ENCODE peak calls at places on chromosome 16, in eight cellular contexts. F is fibroblast of pulmonary artery, B is NT2/D1, G is Peyer's patch, V is adrenal gland, N is BJ, R is OCI-LY7, T is WERI-Rb-1. Y is an unnamed sample.

GRCh38 chr16:27761816-27762215 is 211.9 kb downstream of the KATNIP start:
- DNase-seq in T (no peak), B (peak; percentile 28), V (no peak), N (no peak), G (no peak), R (no peak), F (no peak), Y (peak; percentile 12)

GRCh38 chr16:27269300-27270150 is 953 bp upstream of the NSMCE1 start:
- DNase-seq in T (no peak), F (no peak), V (no peak), N (no peak), B (no peak), G (peak; percentile 19), R (no peak), Y (no peak)

GRCh38 chr16:67855789-67856188 is 8.3 kb upstream of the CENPT start:
- DNase-seq in R (no peak), N (no peak), G (no peak), V (peak; percentile 66), B (no peak), F (no peak), T (no peak), Y (no peak)

GRCh38 chr16:20298452-20298851 is 28.9 kb downstream of the GP2 start:
- DNase-seq in G (no peak), B (no peak), T (no peak), V (no peak), R (no peak), F (no peak), N (no peak), Y (no peak)

GRCh38 chr16:21698169-21699032 is 34.6 kb downstream of the OTOA start:
- DNase-seq in F (no peak), T (no peak), G (no peak), B (no peak), N (no peak), R (no peak), V (peak; percentile 11), Y (no peak)

GRCh38 chr16:60776311-60776710 is 1259.9 kb downstream of the CDH8 start:
- DNase-seq in T (no peak), R (no peak), B (no peak), V (no peak), G (no peak), N (no peak), F (no peak), Y (no peak)

GRCh38 chr16:24771132-24771778 is 41.8 kb downstream of the TNRC6A start:
- DNase-seq in F (peak; percentile 29), T (no peak), N (no peak), G (no peak), R (no peak), V (peak; percentile 23), B (no peak), Y (no peak)

GRCh38 chr16:51524070-51524469 is 373.0 kb upstream of the SALL1 start:
- DNase-seq in N (no peak), V (no peak), R (no peak), G (no peak), T (no peak), F (no peak), B (no peak), Y (no peak)

GRCh38 chr16:72934661-72935403 is 113.1 kb downstream of the ZFHX3 start:
- DNase-seq in R (no peak), N (no peak), V (peak; percentile 29), F (no peak), T (no peak), B (no peak), G (no peak), Y (no peak)

GRCh38 chr16:66874079-66874775 is 6.1 kb upstream of the PDP2 start:
- DNase-seq in T (no peak), G (no peak), F (peak; percentile 59), V (no peak), N (no peak), R (peak; percentile 15), B (no peak), Y (no peak)

GRCh38 chr16:89593841-89594240 is 18.3 kb downstream of the CPNE7 start:
- DNase-seq in F (no peak), N (no peak), B (no peak), G (no peak), R (no peak), V (no peak), T (no peak), Y (no peak)

GRCh38 chr16:65548470-65548869 is 426.6 kb upstream of the CDH11 start:
- DNase-seq in G (no peak), R (no peak), F (peak; percentile 27), T (peak; percentile 37), V (no peak), N (no peak), B (peak; percentile 20), Y (no peak)

GRCh38 chr16:70738083-70738977 is 52.5 kb upstream of the MTSS2 start:
- DNase-seq in G (no peak), T (peak; percentile 81), B (no peak), N (no peak), V (peak; percentile 88), R (peak; percentile 26), F (peak; percentile 56), Y (no peak)

GRCh38 chr16:27111486-27111885 is 44.8 kb downstream of the C16orf82 start:
- DNase-seq in V (no peak), R (peak; percentile 53), B (no peak), F (no peak), N (no peak), G (no peak), T (no peak), Y (no peak)

GRCh38 chr16:23952128-23953041 is 116.6 kb downstream of the PRKCB start:
- DNase-seq in G (no peak), R (no peak), V (peak; percentile 16), N (peak; percentile 5), T (peak; percentile 28), F (no peak), B (peak; percentile 23), Y (no peak)

GRCh38 chr16:27671410-27671809 is 121.5 kb downstream of the KATNIP start:
- DNase-seq in G (no peak), T (no peak), V (no peak), B (no peak), N (no peak), F (no peak), R (no peak), Y (no peak)

GRCh38 chr16:2156025-2156848 is 655 bp downstream of the TRAF7 start:
- DNase-seq in T (no peak), B (no peak), G (no peak), R (peak; percentile 36), F (peak; percentile 65), V (no peak), N (no peak), Y (no peak)

GRCh38 chr16:5366126-5366525 is 268.5 kb upstream of the EEF2KMT start:
- DNase-seq in F (no peak), G (no peak), B (no peak), T (no peak), N (no peak), V (no peak), R (no peak), Y (no peak)

GRCh38 chr16:67481561-67482259 is 753 bp upstream of the ATP6V0D1 start:
- DNase-seq in B (no peak), F (peak; percentile 67), N (no peak), G (peak; percentile 79), R (peak; percentile 72), V (peak; percentile 65), T (peak; percentile 53), Y (no peak)

GRCh38 chr16:4700380-4700996 is 7.1 kb downstream of the NUDT16L1 start:
- DNase-seq in V (no peak), F (no peak), N (no peak), G (peak; percentile 51), B (no peak), T (no peak), R (no peak), Y (no peak)

GRCh38 chr16:66936889-66937554 is 1.7 kb downstream of the CES2 start:
- DNase-seq in N (no peak), B (no peak), T (no peak), F (no peak), R (no peak), V (no peak), G (no peak), Y (no peak)

DNA sequence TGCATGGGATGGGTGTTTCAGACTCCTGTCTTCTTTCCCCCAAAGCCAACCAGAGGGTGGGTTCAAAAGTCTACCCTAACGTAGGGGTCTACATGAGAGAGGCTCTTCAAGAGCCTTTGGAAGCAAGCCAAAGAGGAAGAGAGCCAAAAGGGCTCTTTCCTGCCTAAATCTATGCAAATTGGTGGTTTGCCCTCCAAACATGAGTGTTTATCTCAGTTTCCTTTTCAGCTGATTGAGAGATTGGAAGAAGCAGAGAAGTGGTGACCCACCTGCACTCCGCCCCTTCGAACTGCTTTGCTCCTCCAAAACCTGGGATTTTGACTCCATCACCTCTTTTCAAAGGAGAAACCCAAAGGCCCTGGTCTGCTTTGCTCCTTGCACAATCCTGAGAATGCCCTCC is 65.4 kb upstream of the MAF start:
- DNase-seq in G (no peak), V (no peak), B (no peak), R (no peak), N (no peak), T (no peak), F (no peak), Y (no peak)
- H3K4me3 ChIP-seq in G (no peak overlapping the region), V (no peak overlapping the region), B (no peak overlapping the region), R (no peak overlapping the region), N (no peak overlapping the region), T (no peak overlapping the region), F (no peak overlapping the region), Y (no peak overlapping the region)

GRCh38 chr16:86580798-86581185 is 2.4 kb downstream of the FOXL1 start:
- DNase-seq in V (no peak), B (no peak), F (no peak), T (no peak), N (no peak), G (no peak), R (no peak), Y (no peak)

GRCh38 chr16:86578499-86579267 is at the start of gene FOXL1:
- DNase-seq in V (no peak), R (no peak), B (no peak), N (no peak), T (no peak), G (no peak), F (peak; percentile 58), Y (no peak)

GRCh38 chr16:86580063-86580797 is 1.9 kb downstream of the FOXL1 start:
- DNase-seq in G (no peak), F (no peak), V (no peak), R (no peak), T (no peak), B (no peak), N (no peak), Y (no peak)

GRCh38 chr16:86578056-86578455 is 293 bp upstream of the FOXL1 start:
- DNase-seq in N (no peak), G (no peak), V (no peak), F (peak; percentile 57), B (no peak), R (no peak), T (no peak), Y (no peak)

GRCh38 chr16:86579268-86580062 is 1.1 kb downstream of the FOXL1 start:
- DNase-seq in F (no peak), G (no peak), R (no peak), N (no peak), T (no peak), B (no peak), V (no peak), Y (no peak)
- H3K4me3 ChIP-seq in F (peak overlapping the region; percentile 35), G (peak overlapping the region; percentile 37), R (no peak overlapping the region), N (peak overlapping the region; percentile 43), T (no peak overlapping the region), B (peak overlapping the region; percentile 55), V (peak overlapping the region; percentile 32), Y (no peak overlapping the region)

GRCh38 chr16:29811896-29812665 is at the start of gene PRRT2:
- DNase-seq in V (peak; percentile 67), N (no peak), T (peak; percentile 93), R (no peak), F (peak; percentile 48), B (peak; percentile 57), G (peak; percentile 72), Y (no peak)
- H3K4me3 ChIP-seq in V (peak within 1 kb of the TSS; percentile 59), N (peak within 1 kb of the TSS; percentile 72), T (peak within 1 kb of the TSS; percentile 78), R (peak within 1 kb of the TSS; percentile 83), F (peak within 1 kb of the TSS; percentile 60), B (peak within 1 kb of the TSS; percentile 100), G (peak within 1 kb of the TSS; percentile 62), Y (peak within 1 kb of the TSS; percentile 61)

GRCh38 chr16:11629071-11630030 is 38.9 kb upstream of the SNN start:
- DNase-seq in F (no peak), G (peak; percentile 71), N (no peak), B (no peak), V (peak; percentile 27), T (no peak), R (peak; percentile 83), Y (no peak)
- H3K4me3 ChIP-seq in F (no peak overlapping the region), G (no peak overlapping the region), N (no peak overlapping the region), B (no peak overlapping the region), V (no peak overlapping the region), T (no peak overlapping the region), R (no peak overlapping the region), Y (no peak overlapping the region)

Y was measured in epithelial cell of proximal tubule.